ENCODE peak calls at places on chromosome 14, in ten cellular contexts. One of them, this sample, is unnamed.
A peak's percentile ranks its signal among the peaks of the same experiment; 100 is the strongest.

GRCh38 chr14:52241102-52241793 is 26.2 kb upstream of the PTGDR start:
- DNase-seq in fibroblast of villous mesenchyme: peak; percentile 85
- DNase-seq in prostate gland: no peak
- DNase-seq in mesendoderm: no peak
- DNase-seq in tibial nerve: no peak
- DNase-seq in Peyer's patch: no peak
- DNase-seq in stomach: no peak
- DNase-seq in astrocyte of the spinal cord: peak; percentile 78
- DNase-seq in A673: no peak
- DNase-seq in neural progenitor cell: no peak
- DNase-seq in this sample: peak; percentile 98

GRCh38 chr14:93950948-93951668 is 24.0 kb downstream of the FAM181A start:
- DNase-seq in fibroblast of villous mesenchyme: no peak
- DNase-seq in prostate gland: no peak
- DNase-seq in mesendoderm: no peak
- DNase-seq in tibial nerve: no peak
- DNase-seq in Peyer's patch: no peak
- DNase-seq in stomach: no peak
- DNase-seq in astrocyte of the spinal cord: no peak
- DNase-seq in A673: peak; percentile 33
- DNase-seq in neural progenitor cell: no peak
- DNase-seq in this sample: no peak

GRCh38 chr14:80213602-80214001 is 2.3 kb upstream of the DIO2 start:
- DNase-seq in fibroblast of villous mesenchyme: peak; percentile 81
- DNase-seq in prostate gland: no peak
- DNase-seq in mesendoderm: peak; percentile 84
- DNase-seq in tibial nerve: peak; percentile 51
- DNase-seq in Peyer's patch: peak; percentile 47
- DNase-seq in stomach: peak; percentile 41
- DNase-seq in astrocyte of the spinal cord: peak; percentile 27
- DNase-seq in A673: peak; percentile 72
- DNase-seq in neural progenitor cell: peak; percentile 48
- DNase-seq in this sample: peak; percentile 89

GRCh38 chr14:22977684-22978486 is 4.5 kb downstream of the AJUBA start:
- DNase-seq in fibroblast of villous mesenchyme: peak; percentile 88
- DNase-seq in prostate gland: peak; percentile 34
- DNase-seq in mesendoderm: peak; percentile 97
- DNase-seq in tibial nerve: no peak
- DNase-seq in Peyer's patch: peak; percentile 75
- DNase-seq in stomach: peak; percentile 69
- DNase-seq in astrocyte of the spinal cord: peak; percentile 57
- DNase-seq in A673: no peak
- DNase-seq in neural progenitor cell: peak; percentile 97
- DNase-seq in this sample: peak; percentile 73

GRCh38 chr14:74391479-74391878 is 34.5 kb downstream of the SYNDIG1L start:
- DNase-seq in fibroblast of villous mesenchyme: no peak
- DNase-seq in prostate gland: no peak
- DNase-seq in mesendoderm: no peak
- DNase-seq in tibial nerve: no peak
- DNase-seq in Peyer's patch: no peak
- DNase-seq in stomach: no peak
- DNase-seq in astrocyte of the spinal cord: no peak
- DNase-seq in A673: no peak
- DNase-seq in neural progenitor cell: no peak
- DNase-seq in this sample: no peak

GRCh38 chr14:68458840-68459469 is 333.9 kb downstream of the ZFP36L1 start:
- DNase-seq in fibroblast of villous mesenchyme: peak; percentile 91
- DNase-seq in prostate gland: peak; percentile 85
- DNase-seq in mesendoderm: peak; percentile 95
- DNase-seq in tibial nerve: peak; percentile 67
- DNase-seq in Peyer's patch: peak; percentile 71
- DNase-seq in stomach: peak; percentile 72
- DNase-seq in astrocyte of the spinal cord: peak; percentile 85
- DNase-seq in A673: peak; percentile 29
- DNase-seq in neural progenitor cell: peak; percentile 56
- DNase-seq in this sample: peak; percentile 54

GRCh38 chr14:68947802-68948201 is 31.3 kb downstream of the ACTN1 start:
- DNase-seq in fibroblast of villous mesenchyme: peak; percentile 89
- DNase-seq in prostate gland: peak; percentile 36
- DNase-seq in mesendoderm: peak; percentile 57
- DNase-seq in tibial nerve: peak; percentile 66
- DNase-seq in Peyer's patch: peak; percentile 79
- DNase-seq in stomach: peak; percentile 72
- DNase-seq in astrocyte of the spinal cord: no peak
- DNase-seq in A673: peak; percentile 97
- DNase-seq in neural progenitor cell: peak; percentile 61
- DNase-seq in this sample: peak; percentile 90

GRCh38 chr14:71948101-71948500 is 15.9 kb downstream of the RGS6 start:
- DNase-seq in fibroblast of villous mesenchyme: no peak
- DNase-seq in prostate gland: no peak
- DNase-seq in mesendoderm: no peak
- DNase-seq in tibial nerve: no peak
- DNase-seq in Peyer's patch: no peak
- DNase-seq in stomach: no peak
- DNase-seq in astrocyte of the spinal cord: no peak
- DNase-seq in A673: no peak
- DNase-seq in neural progenitor cell: no peak
- DNase-seq in this sample: no peak

DNA sequence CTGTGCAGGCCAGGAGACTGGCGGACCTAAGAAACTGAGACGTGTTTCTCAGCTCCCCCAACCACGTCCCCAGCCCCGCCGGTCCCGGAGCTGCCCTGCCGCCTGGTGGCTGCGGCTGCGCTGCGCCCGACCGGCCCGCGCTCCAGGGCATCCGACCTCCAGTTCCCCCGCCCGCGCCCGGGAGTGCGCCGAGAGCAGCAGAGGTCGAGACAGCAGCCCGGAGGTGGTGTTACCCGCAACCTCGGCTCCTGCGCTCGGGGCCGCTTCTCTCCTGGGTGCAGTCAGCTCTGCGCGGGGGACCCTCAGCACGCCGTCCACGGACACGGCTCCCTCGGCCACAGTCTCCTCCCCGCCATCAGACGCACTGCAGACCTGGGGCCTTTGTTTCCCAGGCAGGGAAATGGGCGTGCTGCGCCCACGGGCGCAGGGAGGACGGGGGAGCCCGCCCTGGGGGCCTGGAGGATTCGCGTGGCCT is 21.6 kb upstream of the GPR132 start:
- DNase-seq in fibroblast of villous mesenchyme: peak; percentile 86
- DNase-seq in prostate gland: peak; percentile 66
- DNase-seq in mesendoderm: peak; percentile 90
- DNase-seq in tibial nerve: peak; percentile 67
- DNase-seq in Peyer's patch: peak; percentile 92
- DNase-seq in stomach: peak; percentile 78
- DNase-seq in astrocyte of the spinal cord: peak; percentile 78
- DNase-seq in A673: peak; percentile 76
- DNase-seq in neural progenitor cell: peak; percentile 93
- DNase-seq in this sample: peak; percentile 84
- H3K4me3 ChIP-seq in fibroblast of villous mesenchyme: peak overlapping the region; percentile 66
- H3K4me3 ChIP-seq in prostate gland: peak overlapping the region; percentile 26
- H3K4me3 ChIP-seq in mesendoderm: no peak overlapping the region
- H3K4me3 ChIP-seq in tibial nerve: peak overlapping the region; percentile 42
- H3K4me3 ChIP-seq in Peyer's patch: peak overlapping the region; percentile 60
- H3K4me3 ChIP-seq in stomach: peak overlapping the region; percentile 48
- H3K4me3 ChIP-seq in astrocyte of the spinal cord: peak overlapping the region; percentile 53
- H3K4me3 ChIP-seq in A673: peak overlapping the region; percentile 51
- H3K4me3 ChIP-seq in neural progenitor cell: peak overlapping the region; percentile 58
- H3K4me3 ChIP-seq in this sample: peak overlapping the region; percentile 59

DNA sequence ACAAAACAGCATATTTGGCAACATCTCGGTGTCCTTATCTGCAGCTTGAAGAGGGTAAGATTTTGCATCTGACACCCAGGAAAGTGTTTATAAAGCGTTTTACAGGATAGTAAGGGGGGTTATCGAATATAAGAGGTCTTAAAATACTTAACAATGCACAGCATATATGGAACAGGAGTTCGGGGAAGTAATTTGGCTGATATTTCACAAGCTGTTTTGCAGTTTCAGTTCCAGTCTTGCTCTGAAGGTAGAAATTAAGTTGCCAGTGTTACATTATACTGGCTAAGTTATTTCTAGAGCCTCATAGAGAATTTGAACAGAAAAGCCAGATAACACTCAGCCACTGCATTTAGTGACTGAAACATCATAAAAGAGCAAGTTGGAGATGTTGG is 941 bp upstream of the MAP4K5 start:
- DNase-seq in fibroblast of villous mesenchyme: peak; percentile 31
- DNase-seq in prostate gland: no peak
- DNase-seq in mesendoderm: no peak
- DNase-seq in tibial nerve: no peak
- DNase-seq in Peyer's patch: no peak
- DNase-seq in stomach: no peak
- DNase-seq in astrocyte of the spinal cord: no peak
- DNase-seq in A673: no peak
- DNase-seq in neural progenitor cell: no peak
- DNase-seq in this sample: no peak
- H3K4me3 ChIP-seq in fibroblast of villous mesenchyme: no peak overlapping the region
- H3K4me3 ChIP-seq in prostate gland: peak overlapping the region; percentile 93
- H3K4me3 ChIP-seq in mesendoderm: no peak overlapping the region
- H3K4me3 ChIP-seq in tibial nerve: peak overlapping the region; percentile 95
- H3K4me3 ChIP-seq in Peyer's patch: peak overlapping the region; percentile 86
- H3K4me3 ChIP-seq in stomach: peak overlapping the region; percentile 85
- H3K4me3 ChIP-seq in astrocyte of the spinal cord: no peak overlapping the region
- H3K4me3 ChIP-seq in A673: no peak overlapping the region
- H3K4me3 ChIP-seq in neural progenitor cell: peak overlapping the region; percentile 91
- H3K4me3 ChIP-seq in this sample: no peak overlapping the region

DNA sequence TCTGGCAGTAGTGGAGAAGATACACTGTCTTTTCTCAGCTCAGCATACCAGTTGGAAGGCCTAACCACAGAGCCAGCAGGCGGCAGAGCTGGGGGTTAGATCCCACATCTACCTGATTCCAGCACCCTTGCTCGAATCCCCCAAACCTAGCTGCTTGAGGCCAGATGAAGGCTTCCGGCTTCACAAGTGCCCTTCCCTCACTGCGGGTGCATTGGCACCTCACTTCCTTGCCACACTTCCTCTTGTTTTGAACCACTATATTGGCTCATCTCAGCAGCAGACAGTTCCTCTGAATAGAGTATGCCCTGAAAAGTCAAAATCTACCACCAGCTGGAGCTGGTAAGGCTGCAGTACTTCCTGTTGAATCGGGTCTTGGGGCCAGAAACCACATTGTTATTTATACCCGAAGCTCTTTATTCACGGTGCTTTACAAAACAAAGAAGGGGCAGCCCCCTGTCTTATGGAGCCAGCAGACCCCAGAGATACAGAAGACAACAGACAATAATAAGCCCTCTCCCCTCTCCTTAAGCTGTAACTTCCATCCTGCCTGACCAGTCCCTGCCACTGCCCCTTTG is 233.7 kb downstream of the EFCAB11 start:
- DNase-seq in fibroblast of villous mesenchyme: no peak
- DNase-seq in prostate gland: no peak
- DNase-seq in mesendoderm: no peak
- DNase-seq in tibial nerve: peak; percentile 14
- DNase-seq in Peyer's patch: peak; percentile 86
- DNase-seq in stomach: peak; percentile 35
- DNase-seq in astrocyte of the spinal cord: no peak
- DNase-seq in A673: no peak
- DNase-seq in neural progenitor cell: no peak
- DNase-seq in this sample: no peak
- H3K4me3 ChIP-seq in fibroblast of villous mesenchyme: no peak overlapping the region
- H3K4me3 ChIP-seq in prostate gland: no peak overlapping the region
- H3K4me3 ChIP-seq in mesendoderm: no peak overlapping the region
- H3K4me3 ChIP-seq in tibial nerve: no peak overlapping the region
- H3K4me3 ChIP-seq in Peyer's patch: peak overlapping the region; percentile 6
- H3K4me3 ChIP-seq in stomach: no peak overlapping the region
- H3K4me3 ChIP-seq in astrocyte of the spinal cord: no peak overlapping the region
- H3K4me3 ChIP-seq in A673: no peak overlapping the region
- H3K4me3 ChIP-seq in neural progenitor cell: no peak overlapping the region
- H3K4me3 ChIP-seq in this sample: no peak overlapping the region

GRCh38 chr14:60641722-60642269 is 7.5 kb downstream of the SIX1 start:
- DNase-seq in fibroblast of villous mesenchyme: no peak
- DNase-seq in prostate gland: no peak
- DNase-seq in mesendoderm: no peak
- DNase-seq in tibial nerve: no peak
- DNase-seq in Peyer's patch: no peak
- DNase-seq in stomach: no peak
- DNase-seq in astrocyte of the spinal cord: no peak
- DNase-seq in A673: no peak
- DNase-seq in neural progenitor cell: no peak
- DNase-seq in this sample: no peak

GRCh38 chr14:60643443-60644402 is 5.6 kb downstream of the SIX1 start:
- DNase-seq in fibroblast of villous mesenchyme: no peak
- DNase-seq in prostate gland: peak; percentile 29
- DNase-seq in mesendoderm: peak; percentile 77
- DNase-seq in tibial nerve: no peak
- DNase-seq in Peyer's patch: no peak
- DNase-seq in stomach: no peak
- DNase-seq in astrocyte of the spinal cord: no peak
- DNase-seq in A673: peak; percentile 85
- DNase-seq in neural progenitor cell: peak; percentile 77
- DNase-seq in this sample: no peak

GRCh38 chr14:60642270-60642789 is 6.9 kb downstream of the SIX1 start:
- DNase-seq in fibroblast of villous mesenchyme: no peak
- DNase-seq in prostate gland: no peak
- DNase-seq in mesendoderm: peak; percentile 70
- DNase-seq in tibial nerve: no peak
- DNase-seq in Peyer's patch: no peak
- DNase-seq in stomach: no peak
- DNase-seq in astrocyte of the spinal cord: no peak
- DNase-seq in A673: no peak
- DNase-seq in neural progenitor cell: peak; percentile 90
- DNase-seq in this sample: no peak

GRCh38 chr14:60640859-60641721 is 8.2 kb downstream of the SIX1 start:
- DNase-seq in fibroblast of villous mesenchyme: no peak
- DNase-seq in prostate gland: no peak
- DNase-seq in mesendoderm: no peak
- DNase-seq in tibial nerve: no peak
- DNase-seq in Peyer's patch: no peak
- DNase-seq in stomach: no peak
- DNase-seq in astrocyte of the spinal cord: no peak
- DNase-seq in A673: no peak
- DNase-seq in neural progenitor cell: peak; percentile 36
- DNase-seq in this sample: no peak

GRCh38 chr14:60642790-60643397 is 6.4 kb downstream of the SIX1 start:
- DNase-seq in fibroblast of villous mesenchyme: no peak
- DNase-seq in prostate gland: no peak
- DNase-seq in mesendoderm: no peak
- DNase-seq in tibial nerve: no peak
- DNase-seq in Peyer's patch: no peak
- DNase-seq in stomach: no peak
- DNase-seq in astrocyte of the spinal cord: no peak
- DNase-seq in A673: no peak
- DNase-seq in neural progenitor cell: peak; percentile 50
- DNase-seq in this sample: no peak
- H3K4me3 ChIP-seq in fibroblast of villous mesenchyme: no peak overlapping the region
- H3K4me3 ChIP-seq in prostate gland: peak overlapping the region; percentile 0
- H3K4me3 ChIP-seq in mesendoderm: no peak overlapping the region
- H3K4me3 ChIP-seq in tibial nerve: no peak overlapping the region
- H3K4me3 ChIP-seq in Peyer's patch: no peak overlapping the region
- H3K4me3 ChIP-seq in stomach: no peak overlapping the region
- H3K4me3 ChIP-seq in astrocyte of the spinal cord: peak overlapping the region; percentile 12
- H3K4me3 ChIP-seq in A673: no peak overlapping the region
- H3K4me3 ChIP-seq in neural progenitor cell: peak overlapping the region; percentile 27
- H3K4me3 ChIP-seq in this sample: no peak overlapping the region

GRCh38 chr14:102901633-102902032 is 20.8 kb upstream of the AMN start:
- DNase-seq in fibroblast of villous mesenchyme: no peak
- DNase-seq in prostate gland: no peak
- DNase-seq in mesendoderm: no peak
- DNase-seq in tibial nerve: no peak
- DNase-seq in Peyer's patch: peak; percentile 86
- DNase-seq in stomach: no peak
- DNase-seq in astrocyte of the spinal cord: no peak
- DNase-seq in A673: no peak
- DNase-seq in neural progenitor cell: no peak
- DNase-seq in this sample: no peak
- H3K4me3 ChIP-seq in fibroblast of villous mesenchyme: no peak overlapping the region
- H3K4me3 ChIP-seq in prostate gland: no peak overlapping the region
- H3K4me3 ChIP-seq in mesendoderm: no peak overlapping the region
- H3K4me3 ChIP-seq in tibial nerve: no peak overlapping the region
- H3K4me3 ChIP-seq in Peyer's patch: no peak overlapping the region
- H3K4me3 ChIP-seq in stomach: no peak overlapping the region
- H3K4me3 ChIP-seq in astrocyte of the spinal cord: no peak overlapping the region
- H3K4me3 ChIP-seq in A673: no peak overlapping the region
- H3K4me3 ChIP-seq in neural progenitor cell: no peak overlapping the region
- H3K4me3 ChIP-seq in this sample: no peak overlapping the region